ENCODE peak calls at places on chromosome X, in nine cellular contexts. R is COR-L47; U is substantia nigra; M is PC-3; C is Right ventricle myocardium superior; N is AG08396; S is frontal cortex; P is stimulated activated CD4-positive, alpha-beta T cell treated with anti-CD3 and anti-CD28 coated beads, Interleukin-4, amount 100 ng/mL, for 24 hours; B is brain microvascular endothelial cell. J is an unnamed sample.

GRCh38 chrX:130810561-130810960 is 92.4 kb downstream of the ENOX2 start:
- DNase-seq in R (no peak), U (no peak), M (no peak), C (no peak), N (no peak), S (no peak), P (no peak), B (no peak), J (no peak)

GRCh38 chrX:119809185-119809666 is 17.8 kb upstream of the RPL39 start:
- DNase-seq in R (no peak), U (no peak), M (no peak), C (no peak), N (no peak), S (no peak), P (no peak), B (peak; percentile 25), J (no peak)

GRCh38 chrX:71622347-71623104 is 4.2 kb upstream of the CXCR3 start:
- DNase-seq in R (no peak), U (no peak), M (peak; percentile 74), C (peak; percentile 87), N (peak; percentile 81), S (peak; percentile 62), P (peak; percentile 72), B (peak; percentile 35), J (no peak)

GRCh38 chrX:109049416-109049815 is 313.1 kb upstream of the IRS4 start:
- DNase-seq in R (no peak), U (no peak), M (no peak), C (no peak), N (no peak), S (no peak), P (no peak), B (no peak), J (no peak)

GRCh38 chrX:12440245-12440644 is 302.0 kb downstream of the FRMPD4 start:
- DNase-seq in R (no peak), U (no peak), M (no peak), C (no peak), N (no peak), S (no peak), P (no peak), B (no peak), J (no peak)

GRCh38 chrX:130413415-130413814 is 11.6 kb downstream of the RBMX2 start:
- DNase-seq in R (no peak), U (no peak), M (no peak), C (no peak), N (no peak), S (no peak), P (no peak), B (no peak), J (no peak)

GRCh38 chrX:103730746-103731508 is 20.2 kb downstream of the TMEM31 start:
- DNase-seq in R (no peak), U (no peak), M (no peak), C (no peak), N (no peak), S (no peak), P (no peak), B (peak; percentile 76), J (no peak)

GRCh38 chrX:78652971-78653822 is 5.9 kb downstream of the RTL3 start:
- DNase-seq in R (no peak), U (no peak), M (peak; percentile 88), C (no peak), N (peak; percentile 44), S (no peak), P (no peak), B (peak; percentile 72), J (no peak)

GRCh38 chrX:53606456-53606855 is 80.1 kb downstream of the HUWE1 start:
- DNase-seq in R (no peak), U (no peak), M (no peak), C (no peak), N (no peak), S (no peak), P (no peak), B (no peak), J (no peak)

GRCh38 chrX:15973941-15974340 is 119.3 kb upstream of the AP1S2 start:
- DNase-seq in R (no peak), U (no peak), M (no peak), C (peak; percentile 55), N (no peak), S (no peak), P (no peak), B (no peak), J (no peak)

GRCh38 chrX:118975831-118976598 is 1.6 kb downstream of the LONRF3 start:
- DNase-seq in R (peak; percentile 0), U (no peak), M (peak; percentile 78), C (peak; percentile 85), N (peak; percentile 46), S (peak; percentile 67), P (peak; percentile 70), B (no peak), J (no peak)

GRCh38 chrX:132488092-132488749 is 617 bp downstream of the MBNL3 start:
- DNase-seq in R (peak; percentile 16), U (no peak), M (peak; percentile 41), C (no peak), N (peak; percentile 11), S (no peak), P (peak; percentile 19), B (no peak), J (no peak)

GRCh38 chrX:125680366-125680765 is 360.7 kb downstream of the TEX13C start:
- DNase-seq in R (no peak), U (no peak), M (no peak), C (no peak), N (no peak), S (no peak), P (no peak), B (no peak), J (no peak)

GRCh38 chrX:38183577-38183976 is 37.1 kb downstream of the SRPX start:
- DNase-seq in R (no peak), U (no peak), M (no peak), C (no peak), N (no peak), S (no peak), P (no peak), B (no peak), J (no peak)

GRCh38 chrX:32893751-32894150 is 317.6 kb downstream of the DMD start:
- DNase-seq in R (no peak), U (no peak), M (no peak), C (no peak), N (no peak), S (no peak), P (no peak), B (no peak), J (no peak)

GRCh38 chrX:97860206-97860605 is 976.5 kb downstream of the RPA4 start:
- DNase-seq in R (no peak), U (no peak), M (peak; percentile 79), C (no peak), N (no peak), S (no peak), P (no peak), B (no peak), J (no peak)

GRCh38 chrX:66042307-66043077 is 2.6 kb upstream of the VSIG4 start:
- DNase-seq in R (no peak), U (no peak), M (no peak), C (no peak), N (no peak), S (no peak), P (no peak), B (no peak), J (no peak)

J was measured in esophagus squamous epithelium.